ENCODE peak calls at places on chromosomes 12 and 14, in seven cellular contexts. One of them, this sample, is unnamed.

GRCh38 chr12:63753743-63754142 is 26.0 kb upstream of the RXYLT1 start:
- DNase-seq in GM12892: no peak
- DNase-seq in HepG2: no peak
- DNase-seq in K562: no peak
- DNase-seq in SK-N-SH: no peak
- DNase-seq in GM12878: no peak
- DNase-seq in H1: no peak
- DNase-seq in this sample: no peak

GRCh38 chr12:89328483-89329030 is 23.7 kb downstream of the DUSP6 start:
- DNase-seq in GM12892: no peak
- DNase-seq in HepG2: no peak
- DNase-seq in K562: no peak
- DNase-seq in SK-N-SH: no peak
- DNase-seq in GM12878: no peak
- DNase-seq in H1: no peak
- DNase-seq in this sample: no peak

GRCh38 chr14:32513571-32514009 is 184.5 kb downstream of the AKAP6 start:
- DNase-seq in GM12892: no peak
- DNase-seq in HepG2: no peak
- DNase-seq in K562: no peak
- DNase-seq in SK-N-SH: no peak
- DNase-seq in GM12878: no peak
- DNase-seq in H1: no peak
- DNase-seq in this sample: no peak

GRCh38 chr14:100296106-100296651 is 10.1 kb downstream of the SLC25A29 start:
- DNase-seq in GM12892: no peak
- DNase-seq in HepG2: no peak
- DNase-seq in K562: no peak
- DNase-seq in SK-N-SH: no peak
- DNase-seq in GM12878: no peak
- DNase-seq in H1: no peak
- DNase-seq in this sample: no peak

GRCh38 chr12:95118138-95118787 is 44.8 kb upstream of the NR2C1 start:
- DNase-seq in GM12892: no peak
- DNase-seq in HepG2: peak; percentile 62
- DNase-seq in K562: no peak
- DNase-seq in SK-N-SH: no peak
- DNase-seq in GM12878: no peak
- DNase-seq in H1: no peak
- DNase-seq in this sample: no peak

GRCh38 chr12:109836916-109837315 is 3.7 kb upstream of the TRPV4 start:
- DNase-seq in GM12892: no peak
- DNase-seq in HepG2: no peak
- DNase-seq in K562: no peak
- DNase-seq in SK-N-SH: no peak
- DNase-seq in GM12878: no peak
- DNase-seq in H1: no peak
- DNase-seq in this sample: no peak

GRCh38 chr14:22419620-22420019 is 169.4 kb downstream of the DAD1 start:
- DNase-seq in GM12892: no peak
- DNase-seq in HepG2: no peak
- DNase-seq in K562: no peak
- DNase-seq in SK-N-SH: no peak
- DNase-seq in GM12878: no peak
- DNase-seq in H1: no peak
- DNase-seq in this sample: no peak

GRCh38 chr12:124484526-124484953 is 82.9 kb downstream of the NCOR2 start:
- DNase-seq in GM12892: peak; percentile 81
- DNase-seq in HepG2: no peak
- DNase-seq in K562: peak; percentile 49
- DNase-seq in SK-N-SH: no peak
- DNase-seq in GM12878: no peak
- DNase-seq in H1: no peak
- DNase-seq in this sample: no peak

GRCh38 chr12:122793685-122794106 is 19.3 kb downstream of the CCDC62 start:
- DNase-seq in GM12892: no peak
- DNase-seq in HepG2: peak; percentile 34
- DNase-seq in K562: peak; percentile 70
- DNase-seq in SK-N-SH: peak; percentile 74
- DNase-seq in GM12878: no peak
- DNase-seq in H1: no peak
- DNase-seq in this sample: no peak

GRCh38 chr12:27868165-27868564 is 88.1 kb upstream of the MANSC4 start:
- DNase-seq in GM12892: no peak
- DNase-seq in HepG2: no peak
- DNase-seq in K562: no peak
- DNase-seq in SK-N-SH: no peak
- DNase-seq in GM12878: no peak
- DNase-seq in H1: no peak
- DNase-seq in this sample: no peak

GRCh38 chr14:38342803-38343202 is 86.9 kb upstream of the CLEC14A start:
- DNase-seq in GM12892: no peak
- DNase-seq in HepG2: no peak
- DNase-seq in K562: no peak
- DNase-seq in SK-N-SH: no peak
- DNase-seq in GM12878: no peak
- DNase-seq in H1: no peak
- DNase-seq in this sample: no peak

GRCh38 chr12:3872800-3873636 is at the start of gene PARP11:
- DNase-seq in GM12892: peak; percentile 74
- DNase-seq in HepG2: peak; percentile 91
- DNase-seq in K562: peak; percentile 77
- DNase-seq in SK-N-SH: peak; percentile 92
- DNase-seq in GM12878: peak; percentile 87
- DNase-seq in H1: peak; percentile 84
- DNase-seq in this sample: peak; percentile 73

GRCh38 chr12:19704966-19705365 is 265.7 kb downstream of the AEBP2 start:
- DNase-seq in GM12892: no peak
- DNase-seq in HepG2: no peak
- DNase-seq in K562: no peak
- DNase-seq in SK-N-SH: no peak
- DNase-seq in GM12878: no peak
- DNase-seq in H1: no peak
- DNase-seq in this sample: no peak

GRCh38 chr12:42588308-42588836 is 1.2 kb downstream of the PRICKLE1 start:
- DNase-seq in GM12892: no peak
- DNase-seq in HepG2: no peak
- DNase-seq in K562: no peak
- DNase-seq in SK-N-SH: no peak
- DNase-seq in GM12878: no peak
- DNase-seq in H1: no peak
- DNase-seq in this sample: no peak

GRCh38 chr12:42587564-42588307 is 1.8 kb downstream of the PRICKLE1 start:
- DNase-seq in GM12892: no peak
- DNase-seq in HepG2: peak; percentile 10
- DNase-seq in K562: no peak
- DNase-seq in SK-N-SH: no peak
- DNase-seq in GM12878: no peak
- DNase-seq in H1: no peak
- DNase-seq in this sample: no peak

GRCh38 chr12:42590324-42590934 is 883 bp upstream of the PRICKLE1 start:
- DNase-seq in GM12892: no peak
- DNase-seq in HepG2: no peak
- DNase-seq in K562: no peak
- DNase-seq in SK-N-SH: peak; percentile 50
- DNase-seq in GM12878: no peak
- DNase-seq in H1: no peak
- DNase-seq in this sample: no peak

GRCh38 chr12:42588981-42589464 is 523 bp downstream of the PRICKLE1 start:
- DNase-seq in GM12892: no peak
- DNase-seq in HepG2: no peak
- DNase-seq in K562: peak; percentile 16
- DNase-seq in SK-N-SH: peak; percentile 74
- DNase-seq in GM12878: no peak
- DNase-seq in H1: no peak
- DNase-seq in this sample: no peak

DNA sequence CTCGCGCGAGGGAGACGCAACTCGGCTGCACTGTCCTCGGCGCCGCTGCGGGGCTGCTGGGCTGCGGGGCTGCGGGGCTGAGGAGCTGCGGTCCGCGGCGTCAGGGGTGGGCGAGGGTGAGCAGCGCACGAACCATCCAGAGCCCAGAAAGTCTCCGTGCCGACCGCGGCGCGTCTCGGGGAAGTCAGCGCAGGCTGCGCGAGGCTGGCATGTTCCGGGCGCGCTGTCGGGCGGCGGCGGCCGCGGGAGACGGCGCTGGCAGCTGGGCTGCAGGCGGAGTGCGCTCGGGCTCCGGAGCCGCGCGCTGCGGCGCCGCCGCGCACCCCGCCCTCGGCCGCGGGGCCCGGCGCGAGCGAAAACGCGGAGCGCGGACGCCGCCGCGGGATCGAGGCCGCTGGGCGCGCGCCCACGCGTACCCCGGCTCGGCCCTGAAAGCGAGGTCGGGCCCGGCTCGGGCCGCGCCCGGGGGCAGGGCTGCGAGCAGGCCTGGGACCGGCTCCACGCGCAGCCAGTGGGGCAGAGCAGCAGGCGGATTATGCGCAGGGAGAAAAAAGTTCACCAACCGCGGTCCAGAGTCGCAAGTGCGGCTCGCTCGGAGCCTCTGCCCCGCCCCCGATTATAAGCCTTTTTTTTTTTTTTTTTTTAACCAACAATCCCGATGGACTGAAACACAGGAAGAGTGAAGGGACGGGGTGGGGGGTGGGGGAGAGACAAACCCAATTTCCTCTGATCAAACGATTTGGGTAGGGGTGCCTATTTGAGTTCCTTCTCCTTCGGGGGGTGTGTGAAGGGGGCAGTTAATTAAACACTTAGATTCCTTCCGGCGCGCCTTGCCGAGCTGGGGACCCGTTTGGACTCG is at the start of gene PRICKLE1:
- DNase-seq in GM12892: peak; percentile 43
- DNase-seq in HepG2: no peak
- DNase-seq in K562: peak; percentile 77
- DNase-seq in SK-N-SH: peak; percentile 90
- DNase-seq in GM12878: no peak
- DNase-seq in H1: no peak
- DNase-seq in this sample: peak; percentile 54
- TF ChIP-seq TAF1 in GM12892: no peak
- TF ChIP-seq TAF1 in HepG2: no peak
- TF ChIP-seq TAF1 in K562: no peak
- TF ChIP-seq TAF1 in SK-N-SH: no peak
- TF ChIP-seq TAF1 in GM12878: no peak
- TF ChIP-seq TAF1 in H1: peak; percentile 18
- TF ChIP-seq TAF1 in this sample: no peak

DNA sequence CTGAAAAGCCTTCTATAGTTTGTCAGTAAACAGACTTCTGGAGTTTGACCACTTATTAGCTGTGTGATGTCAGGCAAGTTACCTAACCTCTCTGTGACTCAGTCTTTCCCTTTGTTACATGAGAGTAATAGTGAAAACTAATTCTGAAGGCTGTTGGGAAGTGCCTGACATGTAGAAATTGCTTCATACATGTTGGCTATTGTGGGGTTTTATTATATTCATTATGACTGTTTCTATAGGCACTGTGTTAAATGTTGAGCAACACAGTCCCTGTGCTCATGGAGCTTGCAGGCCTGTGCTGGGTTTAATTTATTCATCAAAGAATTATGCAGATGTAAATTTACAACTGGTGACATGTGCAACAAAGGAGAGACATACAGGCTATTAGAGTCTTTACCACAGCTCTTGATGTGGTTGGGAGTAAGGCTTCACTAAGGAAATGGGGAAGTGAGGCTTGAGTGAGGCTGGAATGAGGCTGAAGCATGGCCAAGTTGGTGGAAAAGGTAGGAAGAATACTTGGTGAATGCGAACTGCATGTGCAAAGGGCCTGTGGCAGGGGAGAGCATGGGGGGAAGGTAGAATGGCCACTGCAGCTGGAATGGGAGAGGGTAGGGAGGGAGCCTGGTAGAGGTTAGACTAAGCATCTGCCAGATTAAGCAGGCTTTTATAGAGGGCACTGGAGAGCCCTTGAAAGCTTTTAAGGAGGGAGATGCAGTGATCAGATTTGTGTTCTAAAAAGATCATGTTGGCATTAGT is 236.4 kb upstream of the CRY1 start:
- DNase-seq in GM12892: no peak
- DNase-seq in HepG2: no peak
- DNase-seq in K562: no peak
- DNase-seq in SK-N-SH: no peak
- DNase-seq in GM12878: no peak
- DNase-seq in H1: no peak
- DNase-seq in this sample: no peak
- TF ChIP-seq TAF1 in GM12892: no peak
- TF ChIP-seq TAF1 in HepG2: no peak
- TF ChIP-seq TAF1 in K562: no peak
- TF ChIP-seq TAF1 in SK-N-SH: no peak
- TF ChIP-seq TAF1 in GM12878: no peak
- TF ChIP-seq TAF1 in H1: no peak
- TF ChIP-seq TAF1 in this sample: no peak

DNA sequence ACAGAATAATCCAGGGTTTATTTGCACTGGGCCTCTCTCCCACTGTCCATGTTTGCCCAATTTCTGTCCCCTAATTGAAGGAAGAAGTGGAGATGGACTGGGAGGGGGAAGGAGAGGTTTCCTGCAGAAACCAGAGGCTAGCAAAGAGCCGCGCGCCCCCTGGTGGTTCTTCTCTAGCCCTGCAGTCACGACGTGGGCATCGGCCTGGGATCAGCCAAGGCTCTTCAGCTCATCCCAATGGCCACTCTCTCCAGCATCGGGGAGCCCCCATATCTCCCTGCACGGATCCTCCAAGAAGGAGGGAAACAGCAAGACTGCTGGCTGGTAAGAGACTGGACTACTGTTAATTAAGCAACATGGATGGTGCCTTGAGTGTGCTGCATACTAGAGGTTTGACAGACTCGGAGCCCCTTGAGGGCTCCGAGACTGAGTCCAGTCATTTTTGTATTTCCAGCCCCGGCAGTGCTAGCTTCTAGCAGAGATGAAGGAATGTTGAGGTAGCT is 18.7 kb downstream of the ZBTB39 start:
- DNase-seq in GM12892: no peak
- DNase-seq in HepG2: peak; percentile 46
- DNase-seq in K562: peak; percentile 81
- DNase-seq in SK-N-SH: peak; percentile 84
- DNase-seq in GM12878: no peak
- DNase-seq in H1: peak; percentile 72
- DNase-seq in this sample: peak; percentile 54
- TF ChIP-seq TAF1 in GM12892: no peak
- TF ChIP-seq TAF1 in HepG2: no peak
- TF ChIP-seq TAF1 in K562: no peak
- TF ChIP-seq TAF1 in SK-N-SH: no peak
- TF ChIP-seq TAF1 in GM12878: no peak
- TF ChIP-seq TAF1 in H1: no peak
- TF ChIP-seq TAF1 in this sample: no peak

DNA sequence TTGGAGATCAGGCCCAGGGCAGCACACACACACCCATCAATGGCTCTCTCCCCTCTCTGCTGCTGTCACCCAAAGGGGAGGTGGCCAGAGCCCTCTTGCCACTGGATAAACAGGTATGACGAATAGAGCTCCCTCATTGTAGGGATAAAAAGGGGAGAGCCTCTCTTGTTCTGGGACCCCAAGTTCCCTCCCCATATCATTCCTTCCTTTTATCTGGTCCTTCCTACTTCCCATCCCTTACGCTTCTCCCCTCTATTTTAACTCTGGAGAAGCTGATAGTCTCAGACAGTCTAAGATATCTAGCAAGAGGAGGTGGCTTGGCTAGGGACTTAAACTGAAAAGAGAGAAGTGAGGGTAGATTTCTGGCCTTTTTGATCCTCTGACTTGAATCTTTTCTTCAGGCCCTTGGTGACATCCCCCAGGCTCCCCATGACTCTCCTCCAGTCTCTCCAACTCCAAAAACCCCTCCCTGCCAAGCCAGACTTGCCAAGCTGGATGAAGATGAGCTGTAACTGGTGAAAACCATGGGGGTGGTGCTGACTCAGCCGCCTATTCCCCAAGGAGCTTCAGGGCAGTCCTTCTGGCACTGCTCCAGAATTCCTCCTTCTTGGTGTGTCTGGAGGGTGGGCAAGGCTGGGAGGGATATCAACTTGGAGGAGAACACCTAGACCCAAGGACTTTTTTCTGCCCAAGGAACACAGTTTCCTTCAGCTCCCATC is 5.3 kb downstream of the ARHGEF25 start:
- DNase-seq in GM12892: no peak
- DNase-seq in HepG2: no peak
- DNase-seq in K562: no peak
- DNase-seq in SK-N-SH: no peak
- DNase-seq in GM12878: no peak
- DNase-seq in H1: no peak
- DNase-seq in this sample: no peak
- TF ChIP-seq TAF1 in GM12892: no peak
- TF ChIP-seq TAF1 in HepG2: no peak
- TF ChIP-seq TAF1 in K562: no peak
- TF ChIP-seq TAF1 in SK-N-SH: no peak
- TF ChIP-seq TAF1 in GM12878: no peak
- TF ChIP-seq TAF1 in H1: no peak
- TF ChIP-seq TAF1 in this sample: no peak

This sample was measured in GM12891.